ENCODE peak calls at places on chromosomes 3 and 15, in seven cellular contexts. T is mucosa of descending colon, H is H9, B is fibroblast of lung, R is A549, F is IMR-90, C is heart left ventricle. J is an unnamed sample. For H3K4me1, the result is how much of the 10 kb centered on the place peaks cover.

GRCh38 chr3:190747566-190747965 is 114.9 kb downstream of the GMNC start:
- DNase-seq in T (no peak), H (no peak), B (peak), R (no peak), F (no peak), C (no peak), J (no peak)

GRCh38 chr3:12004741-12005513 is 739 bp downstream of the SYN2 start:
- DNase-seq in T (no peak), H (peak), B (no peak), R (no peak), F (no peak), C (no peak), J (peak)

GRCh38 chr3:182438398-182438797 is 354.9 kb upstream of the ATP11B start:
- DNase-seq in T (no peak), H (no peak), B (no peak), R (no peak), F (no peak), C (no peak), J (no peak)

GRCh38 chr3:58066842-58067241 is 58.6 kb downstream of the FLNB start:
- DNase-seq in T (no peak), H (no peak), B (peak), R (no peak), F (peak), C (no peak), J (no peak)

GRCh38 chr15:96334705-96335428 is 4.4 kb downstream of the NR2F2 start:
- DNase-seq in T (no peak), H (no peak), B (peak), R (no peak), F (no peak), C (no peak), J (no peak)

GRCh38 chr15:49627407-49627877 is 6.6 kb downstream of the DTWD1 start:
- DNase-seq in T (no peak), H (no peak), B (peak), R (peak), F (peak), C (no peak), J (no peak)

GRCh38 chr3:185737020-185737419 is 87.8 kb downstream of the IGF2BP2 start:
- DNase-seq in T (no peak), H (no peak), B (peak), R (no peak), F (peak), C (no peak), J (no peak)

GRCh38 chr15:81848701-81849100 is 197.1 kb downstream of the MEX3B start:
- DNase-seq in T (no peak), H (no peak), B (no peak), R (no peak), F (no peak), C (no peak), J (no peak)

GRCh38 chr3:138441256-138441655 is 6.8 kb downstream of the ESYT3 start:
- DNase-seq in T (no peak), H (no peak), B (no peak), R (no peak), F (no peak), C (no peak), J (no peak)

GRCh38 chr3:71415708-71416108 is 167.8 kb downstream of the FOXP1 start:
- DNase-seq in T (no peak), H (no peak), B (peak), R (no peak), F (peak), C (no peak), J (no peak)

GRCh38 chr3:189353318-189353958 is 181.7 kb downstream of the TPRG1 start:
- DNase-seq in T (peak), H (no peak), B (no peak), R (peak), F (no peak), C (no peak), J (no peak)

GRCh38 chr3:10272977-10273376 is 19.8 kb downstream of the GHRL start:
- DNase-seq in T (no peak), H (no peak), B (no peak), R (no peak), F (no peak), C (no peak), J (no peak)

GRCh38 chr15:42494998-42495360 is 455 bp upstream of the SNAP23 start:
- DNase-seq in T (peak), H (no peak), B (peak), R (peak), F (peak), C (peak), J (no peak)

GRCh38 chr3:26652157-26652556 is 29.6 kb downstream of the LRRC3B start:
- DNase-seq in T (peak), H (no peak), B (no peak), R (no peak), F (no peak), C (peak), J (no peak)

GRCh38 chr15:78263351-78263781 is 996 bp upstream of the DNAJA4 start:
- DNase-seq in T (no peak), H (no peak), B (no peak), R (no peak), F (no peak), C (no peak), J (no peak)

GRCh38 chr3:107064445-107065060 is 312.7 kb upstream of the CCDC54 start:
- DNase-seq in T (peak), H (peak), B (peak), R (peak), F (peak), C (peak), J (peak)

GRCh38 chr15:48250640-48251076 is 44.6 kb downstream of the SLC12A1 start:
- DNase-seq in T (peak), H (peak), B (peak), R (peak), F (peak), C (peak), J (peak)

GRCh38 chr15:51117270-51117669 is 22.6 kb upstream of the TNFAIP8L3 start:
- DNase-seq in T (no peak), H (no peak), B (peak), R (no peak), F (peak), C (no peak), J (no peak)

GRCh38 chr3:170128977-170129431 is 52.5 kb downstream of the PHC3 start:
- DNase-seq in T (no peak), H (no peak), B (peak), R (peak), F (peak), C (no peak), J (peak)

GRCh38 chr15:42691770-42692169 is 45.2 kb downstream of the CDAN1 start:
- DNase-seq in T (no peak), H (no peak), B (no peak), R (no peak), F (no peak), C (no peak), J (no peak)

GRCh38 chr3:94184781-94185180 is 121.9 kb downstream of the NSUN3 start:
- DNase-seq in T (no peak), H (no peak), B (peak), R (no peak), F (peak), C (no peak), J (no peak)

GRCh38 chr3:63818282-63819150 is 583 bp upstream of the C3orf49 start:
- DNase-seq in T (peak), H (peak), B (peak), R (peak), F (peak), C (peak), J (peak)

GRCh38 chr3:4235690-4236089 is 67.5 kb upstream of the SETMAR start:
- DNase-seq in T (no peak), H (no peak), B (no peak), R (no peak), F (no peak), C (no peak), J (no peak)

GRCh38 chr3:12963869-12964712 is 109.1 kb downstream of the IQSEC1 start:
- DNase-seq in T (peak), H (no peak), B (no peak), R (no peak), F (peak), C (no peak), J (no peak)

GRCh38 chr15:36117394-36117793 is 462.0 kb upstream of the CDIN1 start:
- DNase-seq in T (no peak), H (no peak), B (no peak), R (no peak), F (no peak), C (no peak), J (no peak)

GRCh38 chr3:134928819-134929218 is 133.8 kb downstream of the EPHB1 start:
- DNase-seq in T (no peak), H (no peak), B (no peak), R (no peak), F (no peak), C (no peak), J (no peak)

DNA sequence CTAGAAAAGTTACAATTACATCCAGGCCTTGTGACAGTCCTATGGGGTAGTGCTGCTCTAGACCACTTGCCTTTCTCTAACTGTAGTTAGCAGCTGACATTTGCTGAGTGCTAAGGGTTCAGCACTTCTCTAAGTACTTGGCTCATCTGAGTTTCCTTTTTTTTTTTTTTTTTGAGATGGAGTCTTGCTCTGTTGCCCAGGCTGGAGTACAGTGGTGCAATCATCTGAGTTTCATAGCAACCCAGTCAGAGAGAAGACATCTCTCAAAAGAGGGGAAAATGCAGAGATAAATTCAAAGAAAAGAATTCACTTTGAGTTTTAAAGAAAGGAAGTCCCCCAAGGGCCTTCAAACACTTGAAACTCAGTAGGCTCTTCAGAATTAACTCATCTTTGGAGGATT is 130.8 kb downstream of the MYLK start:
- DNase-seq in T (no peak), H (no peak), B (no peak), R (no peak), F (no peak), C (no peak), J (no peak)
- H3K4me1 ChIP-seq in T (under half), H (under half), B (under half), R (half or more), F (under half), C (under half), J (under half)

DNA sequence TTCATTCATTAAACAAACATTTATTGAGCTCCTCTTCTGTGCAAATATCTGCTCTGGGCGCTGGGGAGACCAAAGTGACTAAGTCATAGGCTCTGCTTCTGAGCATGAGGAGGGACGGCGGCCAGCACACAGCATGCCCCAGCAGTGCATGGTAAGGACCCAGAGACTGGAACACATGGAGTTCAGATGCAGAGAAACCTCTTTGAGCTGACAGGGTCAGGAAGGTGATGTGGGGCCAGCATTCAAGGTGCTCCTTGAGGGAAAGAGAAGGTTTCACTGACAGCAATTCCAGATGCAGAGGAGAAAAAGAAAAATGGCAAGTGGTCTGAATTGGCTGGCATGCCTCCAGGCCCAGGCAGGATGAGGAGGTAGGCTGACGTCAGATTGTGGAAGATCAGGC is 234.5 kb downstream of the UACA start:
- DNase-seq in T (no peak), H (no peak), B (no peak), R (no peak), F (no peak), C (no peak), J (no peak)
- H3K4me1 ChIP-seq in T (under half), H (under half), B (under half), R (under half), F (under half), C (under half), J (under half)

GRCh38 chr3:141070229-141070628 is 19.1 kb downstream of the SPSB4 start:
- DNase-seq in T (no peak), H (no peak), B (no peak), R (no peak), F (no peak), C (no peak), J (no peak)

GRCh38 chr3:141074529-141074928 is 23.4 kb downstream of the SPSB4 start:
- DNase-seq in T (no peak), H (peak), B (no peak), R (no peak), F (no peak), C (no peak), J (peak)

GRCh38 chr3:141072950-141073349 is 21.8 kb downstream of the SPSB4 start:
- DNase-seq in T (no peak), H (no peak), B (no peak), R (no peak), F (no peak), C (no peak), J (no peak)

GRCh38 chr3:141070727-141071357 is 19.7 kb downstream of the SPSB4 start:
- DNase-seq in T (no peak), H (peak), B (no peak), R (no peak), F (no peak), C (no peak), J (peak)

GRCh38 chr3:141071681-141072260 is 20.6 kb downstream of the SPSB4 start:
- DNase-seq in T (no peak), H (no peak), B (no peak), R (no peak), F (no peak), C (no peak), J (peak)
- H3K4me1 ChIP-seq in T (under half), H (under half), B (under half), R (under half), F (under half), C (under half), J (half or more)

DNA sequence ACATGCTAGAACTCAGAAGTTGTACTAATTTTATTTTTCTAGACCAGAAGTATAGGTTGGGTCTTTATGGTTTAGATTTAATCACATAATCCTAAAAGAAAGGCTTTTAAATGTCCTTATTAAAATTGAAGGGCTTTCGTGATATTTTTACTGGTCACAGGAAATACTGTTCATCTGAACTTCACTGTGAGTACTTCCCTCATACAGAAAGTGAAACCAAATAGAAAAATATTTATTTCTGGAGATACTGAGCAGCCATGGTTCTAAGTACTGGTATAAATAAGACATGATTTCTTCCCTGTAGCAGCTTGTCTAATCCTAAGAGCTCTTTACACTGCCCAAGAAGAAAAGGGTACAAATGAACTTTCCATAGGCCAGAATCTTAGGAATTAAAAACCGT is 2.0 kb downstream of the SNRK start:
- DNase-seq in T (no peak), H (no peak), B (peak), R (no peak), F (peak), C (no peak), J (no peak)
- H3K4me1 ChIP-seq in T (under half), H (under half), B (under half), R (under half), F (under half), C (half or more), J (under half)

DNA sequence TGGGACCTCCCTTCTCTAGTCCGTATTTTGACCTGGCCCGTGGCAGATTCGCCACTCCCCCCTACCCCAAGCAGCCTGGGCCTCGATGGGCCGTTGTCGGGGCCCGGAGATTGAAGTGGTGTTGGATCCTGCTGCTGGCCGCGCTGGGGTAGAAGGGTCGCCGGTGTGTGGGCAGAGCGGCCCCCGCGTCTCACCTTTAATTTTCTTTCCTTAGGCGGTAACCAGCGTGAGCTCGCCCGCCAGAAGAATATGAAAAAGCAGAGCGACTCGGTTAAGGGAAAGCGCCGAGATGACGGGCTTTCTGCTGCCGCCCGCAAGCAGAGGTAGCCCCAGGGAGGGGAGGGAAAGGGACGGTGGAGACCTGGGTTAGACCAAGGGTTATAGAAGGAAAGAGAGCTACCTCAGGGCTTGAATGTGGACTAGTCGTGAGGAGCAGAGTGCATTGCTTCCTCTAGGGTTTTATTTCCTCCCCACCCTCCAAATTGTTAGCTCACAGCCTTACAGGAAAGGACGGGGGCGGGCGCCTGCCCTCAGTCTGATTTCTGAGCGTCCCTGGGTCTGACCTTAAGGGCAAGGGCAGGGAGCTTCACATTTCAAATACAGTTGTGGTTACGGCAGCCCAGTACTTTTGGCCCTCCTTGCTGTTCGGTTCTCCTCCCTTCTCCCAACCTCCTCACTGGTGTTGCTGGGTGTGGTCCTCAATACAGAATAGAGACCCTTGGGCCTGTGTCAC is 807 bp downstream of the SERF2 start:
- DNase-seq in T (peak), H (no peak), B (peak), R (no peak), F (peak), C (peak), J (no peak)
- H3K4me1 ChIP-seq in T (under half), H (under half), B (under half), R (under half), F (under half), C (under half), J (under half)

GRCh38 chr3:141091416-141091815 is 40.3 kb downstream of the SPSB4 start:
- DNase-seq in T (no peak), H (no peak), B (no peak), R (no peak), F (no peak), C (no peak), J (peak)

GRCh38 chr3:141092663-141093062 is 41.5 kb downstream of the SPSB4 start:
- DNase-seq in T (no peak), H (no peak), B (no peak), R (no peak), F (no peak), C (no peak), J (no peak)

GRCh38 chr3:141087071-141087824 is 36.1 kb downstream of the SPSB4 start:
- DNase-seq in T (no peak), H (no peak), B (no peak), R (peak), F (no peak), C (no peak), J (peak)

GRCh38 chr3:141086188-141086587 is 35.0 kb downstream of the SPSB4 start:
- DNase-seq in T (no peak), H (no peak), B (no peak), R (no peak), F (no peak), C (no peak), J (no peak)

DNA sequence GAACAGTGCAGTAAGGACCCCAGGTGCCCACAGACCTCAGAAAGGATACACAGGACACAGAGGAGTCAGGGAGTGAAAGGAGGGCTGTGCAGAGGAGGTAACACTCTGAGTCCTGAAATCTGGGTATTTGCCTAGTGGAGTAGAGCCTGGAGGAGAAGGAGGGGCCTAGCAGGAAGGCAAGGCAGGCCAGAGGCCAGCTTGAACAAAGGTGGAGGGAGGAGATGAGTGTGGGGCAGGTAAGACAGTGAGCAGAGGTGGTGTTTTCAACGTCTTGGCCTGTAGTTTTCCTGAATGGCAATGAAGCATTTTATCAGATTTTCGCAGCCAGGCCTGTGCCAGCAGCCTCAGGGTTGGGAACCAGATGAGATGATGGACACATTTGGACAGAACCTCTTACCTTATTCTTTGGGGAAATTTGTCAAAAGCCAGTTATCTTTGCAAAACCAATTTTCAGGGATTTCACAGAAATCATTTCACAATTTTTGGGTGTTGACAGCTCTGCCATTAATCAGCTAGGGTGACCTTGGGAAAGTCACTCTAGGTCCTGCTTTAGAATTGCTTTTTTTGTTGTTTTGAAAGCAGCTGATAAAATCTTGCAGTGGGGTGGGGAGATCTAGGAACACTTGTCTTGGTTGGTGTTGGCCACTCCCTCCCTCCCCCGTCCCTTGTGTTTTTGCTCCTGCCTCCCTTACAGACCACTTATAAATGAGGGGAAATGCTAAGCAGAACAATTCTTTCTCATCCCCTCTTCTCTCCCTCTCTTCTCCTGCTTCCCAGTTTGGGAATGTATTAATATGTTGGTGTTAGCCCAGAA is 38.4 kb downstream of the SPSB4 start:
- DNase-seq in T (no peak), H (no peak), B (no peak), R (no peak), F (no peak), C (no peak), J (no peak)
- H3K4me1 ChIP-seq in T (under half), H (under half), B (under half), R (under half), F (under half), C (under half), J (half or more)

GRCh38 chr3:119595639-119596329 is 1.9 kb upstream of the PLA1A start:
- DNase-seq in T (no peak), H (no peak), B (peak), R (no peak), F (no peak), C (no peak), J (no peak)

GRCh38 chr3:119594066-119594465 is 3.6 kb upstream of the PLA1A start:
- DNase-seq in T (no peak), H (no peak), B (no peak), R (no peak), F (no peak), C (no peak), J (no peak)

GRCh38 chr3:119597548-119598288 is at the start of gene PLA1A:
- DNase-seq in T (peak), H (no peak), B (no peak), R (no peak), F (no peak), C (no peak), J (no peak)

GRCh38 chr3:119598410-119599098 is 869 bp downstream of the PLA1A start:
- DNase-seq in T (no peak), H (no peak), B (no peak), R (no peak), F (no peak), C (no peak), J (no peak)

GRCh38 chr3:119596392-119596791 is 1.3 kb upstream of the PLA1A start:
- DNase-seq in T (no peak), H (no peak), B (no peak), R (no peak), F (no peak), C (no peak), J (no peak)
- H3K4me1 ChIP-seq in T (under half), H (under half), B (under half), R (under half), F (under half), C (under half), J (under half)

GRCh38 chr15:58460108-58460507 is 28.3 kb downstream of the LIPC start:
- DNase-seq in T (no peak), H (no peak), B (no peak), R (no peak), F (peak), C (no peak), J (no peak)
- H3K4me1 ChIP-seq in T (under half), H (under half), B (under half), R (under half), F (under half), C (under half), J (under half)

J was measured in BE2C.